ENCODE peak calls at places on chromosomes 4 and X, in four cellular contexts. J is Karpas-422, Z is T-cell, G is B cell. V is an unnamed sample.

GRCh38 chr4:111204807-111205206 is 581.9 kb upstream of the PITX2 start:
- DNase-seq in J (no peak), Z (no peak), G (no peak), V (no peak)

GRCh38 chrX:10158279-10158939 is 1.6 kb downstream of the CLCN4 start:
- DNase-seq in J (peak), Z (no peak), G (peak), V (peak)

GRCh38 chr4:4596720-4597119 is 54.9 kb upstream of the STX18 start:
- DNase-seq in J (no peak), Z (no peak), G (no peak), V (no peak)

GRCh38 chr4:182917182-182918043 is at the start of gene DCTD:
- DNase-seq in J (peak), Z (peak), G (peak), V (peak)

GRCh38 chr4:105837037-105837436 is 58.2 kb upstream of the NPNT start:
- DNase-seq in J (no peak), Z (no peak), G (no peak), V (no peak)

GRCh38 chrX:21176927-21177571 is 197.2 kb upstream of the CNKSR2 start:
- DNase-seq in J (no peak), Z (no peak), G (no peak), V (no peak)

GRCh38 chr4:80196259-80197131 is 808 bp upstream of the PRDM8 start:
- DNase-seq in J (no peak), Z (no peak), G (no peak), V (peak)

GRCh38 chr4:150242820-150243458 is 164.7 kb downstream of the DCLK2 start:
- DNase-seq in J (peak), Z (no peak), G (peak), V (peak)

GRCh38 chr4:106694232-106694631 is 325.7 kb upstream of the GIMD1 start:
- DNase-seq in J (peak), Z (no peak), G (no peak), V (no peak)

GRCh38 chr4:184263461-184263860 is 45.8 kb upstream of the ENPP6 start:
- DNase-seq in J (no peak), Z (no peak), G (no peak), V (no peak)

GRCh38 chr4:126871810-126872209 is 760.9 kb upstream of the INTU start:
- DNase-seq in J (no peak), Z (no peak), G (no peak), V (no peak)

GRCh38 chrX:84729408-84729807 is 227.2 kb upstream of the HDX start:
- DNase-seq in J (no peak), Z (no peak), G (no peak), V (no peak)

GRCh38 chrX:39755152-39756032 is 342.4 kb downstream of the BCOR start:
- DNase-seq in J (peak), Z (no peak), G (no peak), V (peak)

GRCh38 chr4:68175562-68176155 is 46.0 kb upstream of the TMPRSS11F start:
- DNase-seq in J (peak), Z (peak), G (peak), V (peak)

GRCh38 chr4:126742048-126742447 is 890.7 kb upstream of the INTU start:
- DNase-seq in J (no peak), Z (no peak), G (no peak), V (no peak)

V was measured in SK-N-DZ.